ENCODE peak calls at places on chromosomes 16 and 17, in nine cellular contexts. One of them, this sample, is unnamed.
A peak's percentile ranks its signal among the peaks of the same experiment; 100 is the strongest.

GRCh38 chr16:10601444-10602401 is 21.3 kb upstream of the EMP2 start:
- DNase-seq in fibroblast of lung: no peak
- DNase-seq in lower leg skin: no peak
- DNase-seq in HAP-1: no peak
- DNase-seq in GM12878: no peak
- DNase-seq in H7: no peak
- DNase-seq in AG04450: no peak
- DNase-seq in stomach: no peak
- DNase-seq in cardiac fibroblast: no peak
- DNase-seq in this sample: no peak

GRCh38 chr17:47368262-47368661 is 44.5 kb downstream of the EFCAB13 start:
- DNase-seq in stomach: no peak
- DNase-seq in lower leg skin: no peak
- DNase-seq in GM12878: no peak
- DNase-seq in AG04450: no peak
- DNase-seq in HAP-1: no peak
- DNase-seq in fibroblast of lung: no peak
- DNase-seq in H7: no peak
- DNase-seq in cardiac fibroblast: no peak
- DNase-seq in this sample: no peak

GRCh38 chr16:51062039-51062438 is 89.0 kb downstream of the SALL1 start:
- DNase-seq in HAP-1: no peak
- DNase-seq in AG04450: no peak
- DNase-seq in fibroblast of lung: no peak
- DNase-seq in H7: no peak
- DNase-seq in GM12878: no peak
- DNase-seq in stomach: no peak
- DNase-seq in cardiac fibroblast: no peak
- DNase-seq in lower leg skin: peak; percentile 20
- DNase-seq in this sample: no peak

GRCh38 chr16:1778200-1779179 is 3.9 kb downstream of the SPSB3 start:
- DNase-seq in lower leg skin: no peak
- DNase-seq in AG04450: no peak
- DNase-seq in cardiac fibroblast: no peak
- DNase-seq in H7: no peak
- DNase-seq in GM12878: no peak
- DNase-seq in fibroblast of lung: no peak
- DNase-seq in stomach: no peak
- DNase-seq in HAP-1: no peak
- DNase-seq in this sample: peak; percentile 9

GRCh38 chr16:85573696-85574641 is 39.2 kb upstream of the GSE1 start:
- DNase-seq in lower leg skin: no peak
- DNase-seq in fibroblast of lung: peak; percentile 84
- DNase-seq in GM12878: no peak
- DNase-seq in cardiac fibroblast: peak; percentile 87
- DNase-seq in stomach: no peak
- DNase-seq in AG04450: no peak
- DNase-seq in HAP-1: peak; percentile 82
- DNase-seq in H7: no peak
- DNase-seq in this sample: peak; percentile 67

GRCh38 chr16:4116328-4117249 is at the start of gene ADCY9:
- DNase-seq in lower leg skin: peak; percentile 93
- DNase-seq in fibroblast of lung: peak; percentile 84
- DNase-seq in cardiac fibroblast: peak; percentile 81
- DNase-seq in H7: peak; percentile 100
- DNase-seq in stomach: peak; percentile 80
- DNase-seq in HAP-1: peak; percentile 87
- DNase-seq in AG04450: no peak
- DNase-seq in GM12878: no peak
- DNase-seq in this sample: peak; percentile 76

GRCh38 chr16:30552956-30553355 is 5.2 kb downstream of the ZNF764 start:
- DNase-seq in lower leg skin: no peak
- DNase-seq in stomach: no peak
- DNase-seq in HAP-1: no peak
- DNase-seq in GM12878: no peak
- DNase-seq in AG04450: no peak
- DNase-seq in cardiac fibroblast: no peak
- DNase-seq in fibroblast of lung: no peak
- DNase-seq in H7: no peak
- DNase-seq in this sample: no peak

GRCh38 chr17:66829883-66830282 is 5.0 kb upstream of the CACNG5 start:
- DNase-seq in lower leg skin: peak; percentile 53
- DNase-seq in HAP-1: no peak
- DNase-seq in H7: no peak
- DNase-seq in fibroblast of lung: no peak
- DNase-seq in GM12878: no peak
- DNase-seq in stomach: no peak
- DNase-seq in cardiac fibroblast: no peak
- DNase-seq in AG04450: no peak
- DNase-seq in this sample: no peak

GRCh38 chr16:48607056-48607825 is 2.7 kb downstream of the N4BP1 start:
- DNase-seq in lower leg skin: peak; percentile 82
- DNase-seq in AG04450: no peak
- DNase-seq in cardiac fibroblast: peak; percentile 28
- DNase-seq in H7: no peak
- DNase-seq in fibroblast of lung: peak; percentile 90
- DNase-seq in GM12878: no peak
- DNase-seq in HAP-1: no peak
- DNase-seq in stomach: peak; percentile 76
- DNase-seq in this sample: peak; percentile 61

DNA sequence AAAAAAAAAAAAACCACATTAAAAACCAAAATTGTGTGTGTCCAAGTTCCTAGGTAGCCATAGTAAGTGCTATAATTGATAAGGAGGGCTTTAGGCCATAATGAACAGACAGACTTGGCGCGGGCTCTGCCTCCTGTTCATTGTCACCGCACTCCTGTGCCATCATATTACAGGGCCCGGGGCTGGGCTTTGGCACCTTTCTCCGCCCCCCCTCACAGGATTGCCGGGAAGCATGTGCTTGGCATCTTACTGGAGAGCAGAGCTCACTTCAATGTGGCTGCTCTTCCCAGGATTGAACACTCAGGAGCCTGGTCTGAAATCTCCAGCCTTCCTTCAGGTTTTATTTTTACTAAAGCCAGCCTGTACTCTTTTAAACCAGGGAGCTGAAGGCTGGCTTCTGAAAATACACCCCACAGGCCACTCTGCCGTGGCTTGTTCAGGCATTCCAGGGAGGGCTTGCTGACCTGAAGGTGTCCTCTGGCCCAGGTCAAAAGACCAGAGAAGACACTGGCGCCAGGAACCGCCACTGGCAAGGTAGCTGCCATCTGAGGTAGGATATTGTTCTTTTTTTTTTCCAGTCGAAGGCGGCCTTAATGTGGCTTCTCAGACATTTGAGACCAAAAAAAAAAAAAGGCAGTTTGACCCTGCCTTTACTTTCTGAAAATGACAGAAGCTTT is 39.3 kb downstream of the DHRS7B start:
- DNase-seq in fibroblast of lung: no peak
- DNase-seq in stomach: no peak
- DNase-seq in lower leg skin: no peak
- DNase-seq in cardiac fibroblast: no peak
- DNase-seq in HAP-1: no peak
- DNase-seq in H7: no peak
- DNase-seq in GM12878: no peak
- DNase-seq in AG04450: no peak
- DNase-seq in this sample: no peak
- H3K4me3 ChIP-seq in fibroblast of lung: no peak overlapping the region
- H3K4me3 ChIP-seq in stomach: no peak overlapping the region
- H3K4me3 ChIP-seq in lower leg skin: no peak overlapping the region
- H3K4me3 ChIP-seq in cardiac fibroblast: no peak overlapping the region
- H3K4me3 ChIP-seq in HAP-1: no peak overlapping the region
- H3K4me3 ChIP-seq in H7: no peak overlapping the region
- H3K4me3 ChIP-seq in GM12878: no peak overlapping the region
- H3K4me3 ChIP-seq in AG04450: no peak overlapping the region
- H3K4me3 ChIP-seq in this sample: no peak overlapping the region

GRCh38 chr17:32319548-32319905 is 22.4 kb downstream of the C17orf75 start:
- DNase-seq in H7: peak; percentile 93
- DNase-seq in fibroblast of lung: peak; percentile 16
- DNase-seq in cardiac fibroblast: peak; percentile 61
- DNase-seq in HAP-1: peak; percentile 91
- DNase-seq in AG04450: no peak
- DNase-seq in stomach: peak; percentile 83
- DNase-seq in lower leg skin: peak; percentile 91
- DNase-seq in GM12878: peak; percentile 55
- DNase-seq in this sample: no peak
- H3K4me3 ChIP-seq in H7: no peak overlapping the region
- H3K4me3 ChIP-seq in fibroblast of lung: no peak overlapping the region
- H3K4me3 ChIP-seq in cardiac fibroblast: no peak overlapping the region
- H3K4me3 ChIP-seq in HAP-1: no peak overlapping the region
- H3K4me3 ChIP-seq in AG04450: no peak overlapping the region
- H3K4me3 ChIP-seq in stomach: no peak overlapping the region
- H3K4me3 ChIP-seq in lower leg skin: no peak overlapping the region
- H3K4me3 ChIP-seq in GM12878: no peak overlapping the region
- H3K4me3 ChIP-seq in this sample: no peak overlapping the region

DNA sequence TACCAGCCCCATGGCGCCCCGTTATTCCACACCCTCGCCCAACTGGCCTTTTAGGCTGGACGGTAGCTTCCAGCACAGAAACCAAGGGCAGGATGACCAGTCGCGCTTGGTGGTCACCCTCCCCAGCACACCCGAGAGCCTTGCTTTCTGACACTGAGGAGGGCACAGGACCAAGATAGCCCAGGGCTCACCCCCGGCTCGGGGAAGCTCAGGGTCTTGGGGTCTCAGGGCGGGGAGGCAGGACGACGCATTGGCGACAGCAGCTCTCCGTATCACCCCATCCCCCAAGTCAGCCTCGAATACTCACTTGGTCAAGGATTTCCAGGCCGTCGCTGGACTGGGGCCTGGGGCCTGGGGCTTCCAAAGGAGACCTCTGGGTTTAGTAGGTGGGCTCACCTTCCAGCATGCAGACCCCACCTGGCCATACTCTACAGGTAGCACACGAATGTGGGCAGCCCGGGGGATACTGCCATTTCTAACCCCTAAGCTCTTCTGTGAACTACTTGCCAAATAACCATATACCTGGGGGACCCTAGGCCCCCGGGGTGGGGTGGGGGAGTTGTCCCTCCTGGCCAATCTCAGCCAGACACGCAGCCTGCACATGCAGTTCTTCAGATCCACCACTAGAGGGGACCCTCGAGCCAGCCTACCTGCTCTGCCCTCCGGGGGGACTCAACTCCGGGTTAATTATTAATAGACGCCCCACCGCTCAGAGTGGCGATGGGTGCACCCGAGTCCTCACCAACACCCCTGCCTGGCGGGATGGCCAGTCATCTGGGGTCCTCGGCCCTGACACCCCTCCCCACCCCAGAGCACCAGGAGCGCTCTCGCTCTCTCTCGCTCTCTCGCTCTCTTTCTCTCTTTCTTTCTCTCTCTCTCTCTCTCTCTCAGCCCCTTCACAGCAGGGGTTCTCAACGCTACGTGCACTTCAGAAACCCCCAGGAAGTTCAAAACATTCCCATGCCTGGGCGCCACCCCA is 30.0 kb downstream of the TBC1D16 start:
- DNase-seq in stomach: peak; percentile 56
- DNase-seq in cardiac fibroblast: peak; percentile 62
- DNase-seq in H7: peak; percentile 98
- DNase-seq in fibroblast of lung: no peak
- DNase-seq in lower leg skin: no peak
- DNase-seq in HAP-1: peak; percentile 76
- DNase-seq in GM12878: no peak
- DNase-seq in AG04450: no peak
- DNase-seq in this sample: no peak
- H3K4me3 ChIP-seq in stomach: peak overlapping the region; percentile 29
- H3K4me3 ChIP-seq in cardiac fibroblast: no peak overlapping the region
- H3K4me3 ChIP-seq in H7: peak overlapping the region; percentile 43
- H3K4me3 ChIP-seq in fibroblast of lung: no peak overlapping the region
- H3K4me3 ChIP-seq in lower leg skin: no peak overlapping the region
- H3K4me3 ChIP-seq in HAP-1: peak overlapping the region; percentile 10
- H3K4me3 ChIP-seq in GM12878: no peak overlapping the region
- H3K4me3 ChIP-seq in AG04450: no peak overlapping the region
- H3K4me3 ChIP-seq in this sample: no peak overlapping the region

GRCh38 chr17:80979547-80980378 is 11.9 kb upstream of the CHMP6 start:
- DNase-seq in cardiac fibroblast: no peak
- DNase-seq in stomach: no peak
- DNase-seq in AG04450: no peak
- DNase-seq in lower leg skin: no peak
- DNase-seq in fibroblast of lung: no peak
- DNase-seq in GM12878: no peak
- DNase-seq in HAP-1: no peak
- DNase-seq in H7: peak; percentile 68
- DNase-seq in this sample: no peak

GRCh38 chr17:80980397-80981061 is 11.1 kb upstream of the CHMP6 start:
- DNase-seq in HAP-1: no peak
- DNase-seq in GM12878: no peak
- DNase-seq in AG04450: no peak
- DNase-seq in H7: no peak
- DNase-seq in cardiac fibroblast: no peak
- DNase-seq in stomach: no peak
- DNase-seq in lower leg skin: no peak
- DNase-seq in fibroblast of lung: peak; percentile 59
- DNase-seq in this sample: no peak

GRCh38 chr17:80981929-80982425 is 9.7 kb upstream of the CHMP6 start:
- DNase-seq in H7: no peak
- DNase-seq in stomach: no peak
- DNase-seq in AG04450: no peak
- DNase-seq in HAP-1: no peak
- DNase-seq in cardiac fibroblast: no peak
- DNase-seq in GM12878: no peak
- DNase-seq in lower leg skin: no peak
- DNase-seq in fibroblast of lung: no peak
- DNase-seq in this sample: no peak

GRCh38 chr17:80982426-80982974 is 9.1 kb upstream of the CHMP6 start:
- DNase-seq in H7: no peak
- DNase-seq in GM12878: no peak
- DNase-seq in fibroblast of lung: no peak
- DNase-seq in lower leg skin: no peak
- DNase-seq in cardiac fibroblast: no peak
- DNase-seq in AG04450: no peak
- DNase-seq in HAP-1: no peak
- DNase-seq in stomach: no peak
- DNase-seq in this sample: no peak

DNA sequence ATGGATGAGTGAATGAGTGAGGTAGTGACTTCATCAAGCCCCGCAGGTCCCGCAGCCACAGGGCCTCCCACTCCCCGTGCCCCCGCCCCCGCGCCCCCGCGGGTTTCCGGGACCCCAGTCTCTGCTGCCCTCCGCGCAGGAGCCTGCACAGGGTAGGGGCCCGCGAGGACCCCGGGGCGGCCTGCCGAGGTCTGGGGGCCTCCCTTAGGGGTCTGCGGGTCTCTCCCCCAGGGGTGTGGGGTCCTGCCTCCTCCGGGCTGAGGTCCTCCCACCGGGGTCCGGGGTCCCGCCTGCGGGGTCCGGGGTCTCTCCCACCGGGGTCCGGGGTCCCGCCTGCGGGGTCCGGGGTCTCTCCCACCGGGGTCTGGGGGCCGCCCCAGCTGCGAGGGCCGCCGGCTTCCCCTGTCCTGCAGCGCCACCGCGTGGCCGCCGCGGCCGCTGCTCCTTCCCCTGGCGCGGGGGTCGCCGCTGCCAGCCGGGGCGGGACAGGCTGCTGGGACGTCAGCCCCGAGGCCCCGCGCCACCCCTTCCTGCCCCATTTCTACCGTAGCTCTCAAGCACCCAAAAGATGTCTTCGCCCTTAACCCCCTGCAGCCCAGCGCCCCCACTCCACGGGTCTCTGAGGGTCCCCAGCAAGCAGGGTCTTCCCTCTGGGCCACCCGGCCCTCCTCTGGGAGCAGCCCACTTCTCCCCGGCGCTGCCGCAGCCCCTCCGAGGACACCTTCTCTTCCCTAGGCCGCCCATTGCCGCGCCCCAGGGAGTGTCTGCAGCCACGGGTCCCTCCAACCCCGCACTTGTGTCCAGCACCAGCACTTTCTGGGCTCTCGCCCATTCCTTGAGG is 10.4 kb upstream of the CHMP6 start:
- DNase-seq in H7: peak; percentile 99
- DNase-seq in lower leg skin: no peak
- DNase-seq in AG04450: no peak
- DNase-seq in HAP-1: peak; percentile 72
- DNase-seq in cardiac fibroblast: no peak
- DNase-seq in GM12878: no peak
- DNase-seq in fibroblast of lung: no peak
- DNase-seq in stomach: no peak
- DNase-seq in this sample: no peak
- H3K4me3 ChIP-seq in H7: peak overlapping the region; percentile 43
- H3K4me3 ChIP-seq in lower leg skin: no peak overlapping the region
- H3K4me3 ChIP-seq in AG04450: peak overlapping the region; percentile 43
- H3K4me3 ChIP-seq in HAP-1: peak overlapping the region; percentile 30
- H3K4me3 ChIP-seq in cardiac fibroblast: no peak overlapping the region
- H3K4me3 ChIP-seq in GM12878: no peak overlapping the region
- H3K4me3 ChIP-seq in fibroblast of lung: no peak overlapping the region
- H3K4me3 ChIP-seq in stomach: peak overlapping the region; percentile 33
- H3K4me3 ChIP-seq in this sample: peak overlapping the region; percentile 27